ENCODE peak calls at places on chromosomes 7 and 10, in five cellular contexts. Z is IMR-90, N is HCT116, I is HepG2, L is GM12878. T is an unnamed sample.

GRCh38 chr10:78248651-78249464 is 215.2 kb downstream of the RPS24 start:
- DNase-seq in Z (peak), N (no peak), I (no peak), L (no peak), T (no peak)

GRCh38 chr10:30058111-30058510 is 1.3 kb downstream of the JCAD start:
- DNase-seq in Z (no peak), N (no peak), I (no peak), L (no peak), T (no peak)

GRCh38 chr10:48306870-48307531 is 524 bp downstream of the MAPK8 start:
- DNase-seq in Z (peak), N (no peak), I (peak), L (no peak), T (peak)

GRCh38 chr10:115947104-115947503 is 325.9 kb downstream of the GFRA1 start:
- DNase-seq in Z (peak), N (no peak), I (no peak), L (no peak), T (no peak)

GRCh38 chr10:100808851-100809250 is 63.5 kb downstream of the PAX2 start:
- DNase-seq in Z (no peak), N (no peak), I (no peak), L (no peak), T (no peak)

GRCh38 chr10:14688606-14689005 is 86.1 kb downstream of the FAM107B start:
- DNase-seq in Z (peak), N (no peak), I (no peak), L (no peak), T (peak)

GRCh38 chr7:50092579-50093411 is at the start of gene ZPBP:
- DNase-seq in Z (peak), N (peak), I (peak), L (peak), T (peak)

GRCh38 chr10:33010132-33011037 is 52.4 kb upstream of the ITGB1 start:
- DNase-seq in Z (peak), N (peak), I (peak), L (no peak), T (peak)

GRCh38 chr7:142813262-142813661 is 41.6 kb upstream of the EPHB6 start:
- DNase-seq in Z (peak), N (no peak), I (peak), L (no peak), T (no peak)

GRCh38 chr7:22885824-22886255 is 63.2 kb upstream of the TOMM7 start:
- DNase-seq in Z (peak), N (no peak), I (no peak), L (peak), T (no peak)

GRCh38 chr10:14163374-14164125 is 167.2 kb downstream of the FRMD4A start:
- DNase-seq in Z (no peak), N (no peak), I (no peak), L (no peak), T (no peak)

GRCh38 chr7:5598769-5599371 is 175.2 kb upstream of the TNRC18 start:
- DNase-seq in Z (no peak), N (no peak), I (no peak), L (no peak), T (peak)

DNA sequence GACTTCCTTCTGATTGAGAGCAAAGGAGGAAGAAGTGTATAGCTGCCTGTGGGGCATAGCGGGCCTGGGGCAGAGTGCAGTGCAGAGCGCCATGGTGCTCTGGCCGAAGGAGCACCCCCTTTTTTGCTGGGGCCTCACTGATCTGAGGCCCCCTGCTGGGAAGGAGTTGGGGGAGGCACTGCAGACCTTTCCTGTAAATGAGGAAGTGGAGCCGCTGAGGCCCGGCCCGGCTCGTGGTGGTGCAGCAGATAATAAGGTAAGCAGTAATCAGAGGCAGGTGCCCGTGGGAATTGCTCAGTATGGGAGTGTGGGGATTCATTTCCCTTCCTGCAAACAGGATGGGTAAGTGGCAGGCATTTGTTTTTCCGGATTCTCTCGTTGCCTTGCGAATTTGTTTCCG is 373.7 kb upstream of the MKI67 start:
- DNase-seq in Z (no peak), N (no peak), I (no peak), L (no peak), T (no peak)
- TF ChIP-seq RAD21 in Z (no peak), N (no peak), I (no peak), L (no peak), T (no peak)

GRCh38 chr10:103916901-103917300 is 1.1 kb downstream of the STN1 start:
- DNase-seq in Z (no peak), N (no peak), I (no peak), L (no peak), T (no peak)
- H3K9ac ChIP-seq in Z (peak), N (peak), I (peak), L (peak), T (peak)

DNA sequence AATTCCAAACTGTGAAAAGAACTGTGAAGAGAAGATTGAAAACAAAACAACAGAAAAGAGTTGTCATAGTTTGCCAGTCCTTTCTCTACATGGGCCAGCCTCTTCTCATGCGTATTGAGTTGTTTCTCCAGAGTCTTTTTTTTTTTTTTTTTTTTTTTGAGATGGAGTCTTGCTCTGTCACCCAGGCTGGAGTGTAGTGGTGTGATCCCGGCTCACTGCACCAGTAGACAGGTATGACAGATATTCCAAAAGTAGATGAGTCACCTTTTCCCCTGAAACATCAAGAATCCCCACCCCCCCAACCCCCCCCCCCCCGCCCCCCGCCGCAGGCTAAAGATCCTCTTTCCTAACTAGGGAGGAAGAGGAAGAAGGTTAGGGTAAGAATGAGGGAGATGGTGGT is 15.6 kb upstream of the KMT2C start:
- DNase-seq in Z (no peak), N (no peak), I (no peak), L (no peak), T (no peak)
- TF ChIP-seq RAD21 in Z (no peak), N (no peak), I (no peak), L (no peak), T (no peak)

GRCh38 chr10:95693668-95694534 is at the start of gene TCTN3:
- DNase-seq in Z (peak), N (peak), I (peak), L (peak), T (peak)

GRCh38 chr10:95697429-95697828 is 3.7 kb upstream of the TCTN3 start:
- DNase-seq in Z (no peak), N (no peak), I (no peak), L (peak), T (no peak)

GRCh38 chr10:95693331-95693667 is 428 bp downstream of the TCTN3 start:
- DNase-seq in Z (peak), N (no peak), I (no peak), L (no peak), T (no peak)

GRCh38 chr10:95698415-95698814 is 4.7 kb upstream of the TCTN3 start:
- DNase-seq in Z (no peak), N (no peak), I (no peak), L (no peak), T (no peak)

GRCh38 chr10:95694665-95695064 is 938 bp upstream of the TCTN3 start:
- DNase-seq in Z (no peak), N (no peak), I (no peak), L (no peak), T (no peak)
- H3K9ac ChIP-seq in Z (no peak), N (no peak), I (no peak), L (no peak), T (no peak)

T was measured in SK-N-SH.